ENCODE peak calls at places on chromosomes 2 and 18, in nine cellular contexts. N, E, W, O, H, T, J, P and Q are unnamed samples.
A peak's percentile ranks its signal among the peaks of the same experiment; 100 is the strongest.

GRCh38 chr2:223860809-223861738 is 23.7 kb upstream of the AP1S3 start:
- DNase-seq in N (peak; percentile 13), E (no peak), W (no peak), O (peak; percentile 81), H (peak; percentile 83), T (peak; percentile 92), J (no peak), P (peak; percentile 49), Q (peak; percentile 50)

GRCh38 chr2:150679456-150680120 is 192.1 kb upstream of the RND3 start:
- DNase-seq in N (no peak), E (no peak), W (no peak), O (no peak), H (no peak), T (peak; percentile 42), J (no peak), P (no peak), Q (no peak)

GRCh38 chr2:138034536-138034935 is 70.3 kb downstream of the HNMT start:
- DNase-seq in N (no peak), E (no peak), W (no peak), O (no peak), H (no peak), T (no peak), J (no peak), P (no peak), Q (no peak)

GRCh38 chr2:59774821-59775463 is 778.5 kb downstream of the BCL11A start:
- DNase-seq in N (no peak), E (no peak), W (no peak), O (no peak), H (no peak), T (no peak), J (no peak), P (no peak), Q (no peak)

GRCh38 chr2:25617948-25618646 is 55.3 kb downstream of the DTNB start:
- DNase-seq in N (peak; percentile 66), E (no peak), W (no peak), O (no peak), H (peak; percentile 8), T (peak; percentile 83), J (no peak), P (peak; percentile 73), Q (no peak)

GRCh38 chr18:27735117-27735516 is 441.8 kb downstream of the CDH2 start:
- DNase-seq in N (no peak), E (no peak), W (no peak), O (no peak), H (no peak), T (no peak), J (no peak), P (no peak), Q (no peak)

GRCh38 chr2:104332733-104333132 is 521.2 kb upstream of the POU3F3 start:
- DNase-seq in N (no peak), E (no peak), W (no peak), O (no peak), H (peak; percentile 77), T (no peak), J (no peak), P (no peak), Q (peak; percentile 81)

GRCh38 chr18:39958876-39959275 is 1996.2 kb upstream of the PIK3C3 start:
- DNase-seq in N (no peak), E (no peak), W (no peak), O (no peak), H (no peak), T (no peak), J (no peak), P (no peak), Q (no peak)

GRCh38 chr2:98455494-98455976 is 10.9 kb downstream of the INPP4A start:
- DNase-seq in N (no peak), E (no peak), W (peak; percentile 30), O (no peak), H (no peak), T (no peak), J (no peak), P (peak; percentile 59), Q (peak; percentile 28)

GRCh38 chr2:210443527-210443926 is 33.0 kb downstream of the LANCL1 start:
- DNase-seq in N (no peak), E (no peak), W (no peak), O (no peak), H (no peak), T (no peak), J (no peak), P (no peak), Q (no peak)

GRCh38 chr2:205047273-205047839 is 502.1 kb downstream of the PARD3B start:
- DNase-seq in N (no peak), E (peak; percentile 6), W (no peak), O (no peak), H (no peak), T (no peak), J (no peak), P (no peak), Q (peak; percentile 63)

GRCh38 chr2:201470821-201471731 is 19.5 kb downstream of the STRADB start:
- DNase-seq in N (no peak), E (no peak), W (no peak), O (no peak), H (no peak), T (peak; percentile 22), J (no peak), P (no peak), Q (peak; percentile 69)

GRCh38 chr2:235116885-235117492 is 165.2 kb downstream of the SH3BP4 start:
- DNase-seq in N (peak; percentile 17), E (no peak), W (no peak), O (no peak), H (peak; percentile 61), T (peak; percentile 65), J (no peak), P (peak; percentile 29), Q (no peak)

GRCh38 chr2:239910851-239911629 is 114.1 kb downstream of the NDUFA10 start:
- DNase-seq in N (no peak), E (no peak), W (no peak), O (no peak), H (no peak), T (no peak), J (no peak), P (no peak), Q (peak; percentile 46)